ENCODE peak calls at places on chromosomes 4 and X, in ten cellular contexts. D, X, Q, Z, I, A, O, F, M and E are unnamed samples.

GRCh38 chr4:84379881-84380618 is 119.0 kb downstream of the NKX6-1 start:
- DNase-seq in A (no peak), X (peak), F (peak), Z (no peak), O (no peak), I (peak), M (no peak), Q (peak), D (peak), E (no peak)

GRCh38 chr4:185580699-185581098 is 45.4 kb upstream of the PDLIM3 start:
- DNase-seq in Q (no peak), D (peak), M (no peak), I (no peak), X (peak), A (no peak), F (no peak), O (no peak), Z (no peak), E (no peak)

GRCh38 chr4:175560628-175561027 is 251.4 kb downstream of the GPM6A start:
- DNase-seq in D (peak), Q (peak), M (no peak), A (no peak), Z (no peak), O (peak), X (peak), F (no peak), I (peak), E (no peak)

GRCh38 chr4:169103966-169104412 is 93.9 kb upstream of the CBR4 start:
- DNase-seq in F (peak), D (no peak), A (no peak), X (peak), I (no peak), M (no peak), O (no peak), Z (peak), Q (no peak), E (no peak)

GRCh38 chrX:39385022-39385421 is 583.8 kb downstream of the MID1IP1 start:
- DNase-seq in O (no peak), Z (no peak), A (no peak), I (no peak), D (no peak), M (no peak), X (no peak), F (no peak), Q (no peak), E (no peak)

GRCh38 chr4:144894525-144894924 is 203.5 kb downstream of the ANAPC10 start:
- DNase-seq in D (peak), A (no peak), O (no peak), X (peak), Z (no peak), M (no peak), I (peak), F (no peak), Q (peak), E (no peak)

GRCh38 chr4:98662619-98663225 is 4.3 kb upstream of the TSPAN5 start:
- DNase-seq in I (peak), M (no peak), Z (no peak), F (peak), D (peak), Q (no peak), X (no peak), O (peak), A (no peak), E (no peak)

GRCh38 chrX:37315511-37316248 is 33.5 kb upstream of the PRRG1 start:
- DNase-seq in Q (no peak), X (peak), F (no peak), Z (no peak), D (no peak), M (no peak), A (no peak), O (no peak), I (no peak), E (peak)

GRCh38 chr4:147683172-147683571 is 791 bp downstream of the PRMT9 start:
- DNase-seq in O (peak), D (peak), X (peak), Z (peak), I (no peak), A (no peak), M (no peak), Q (peak), F (no peak), E (peak)

GRCh38 chrX:121987163-121987562 is 939.8 kb downstream of the GLUD2 start:
- DNase-seq in Z (no peak), O (no peak), D (peak), F (no peak), M (no peak), A (no peak), X (no peak), Q (peak), I (peak), E (no peak)

GRCh38 chr4:40254961-40255721 is 58.3 kb downstream of the RHOH start:
- DNase-seq in O (no peak), D (peak), A (no peak), Z (no peak), Q (peak), X (peak), M (no peak), F (no peak), I (peak), E (peak)

GRCh38 chr4:8730159-8730558 is 137.6 kb downstream of the CPZ start:
- DNase-seq in D (no peak), Q (no peak), M (no peak), X (no peak), A (no peak), O (no peak), I (no peak), F (no peak), Z (no peak), E (no peak)

GRCh38 chr4:15805583-15806517 is 27.7 kb downstream of the CD38 start:
- DNase-seq in A (no peak), I (peak), F (no peak), X (peak), O (peak), Q (peak), Z (peak), D (peak), M (no peak), E (peak)

GRCh38 chrX:14865201-14865600 is 7.7 kb downstream of the FANCB start:
- DNase-seq in O (no peak), Q (peak), F (no peak), M (no peak), D (peak), I (peak), A (no peak), X (no peak), Z (no peak), E (peak)

GRCh38 chr4:57303012-57303751 is 193.0 kb upstream of the IGFBP7 start:
- DNase-seq in A (no peak), O (no peak), F (no peak), Q (peak), D (peak), M (no peak), Z (peak), X (no peak), I (peak), E (peak)